ENCODE peak calls at places on chromosome 16, in seven cellular contexts. A, N, V, H, I, O and S are unnamed samples. For H3K36me3, the result is how much of the 10 kb centered on the place peaks cover.

GRCh38 chr16:54538241-54538640 is 251.7 kb upstream of the IRX3 start:
- DNase-seq in A (no peak), N (no peak), V (no peak), H (no peak), I (no peak), O (peak), S (no peak)

GRCh38 chr16:50394215-50394802 is 25.5 kb upstream of the BRD7 start:
- DNase-seq in A (no peak), N (no peak), V (no peak), H (no peak), I (no peak), O (no peak), S (no peak)

GRCh38 chr16:65532846-65533245 is 411.0 kb upstream of the CDH11 start:
- DNase-seq in A (no peak), N (no peak), V (no peak), H (no peak), I (no peak), O (no peak), S (no peak)

GRCh38 chr16:83374951-83375350 is 432.8 kb upstream of the HSBP1 start:
- DNase-seq in A (no peak), N (no peak), V (no peak), H (no peak), I (no peak), O (no peak), S (no peak)

GRCh38 chr16:89922477-89922883 is 662 bp upstream of the TUBB3 start:
- DNase-seq in A (peak), N (peak), V (peak), H (peak), I (peak), O (peak), S (peak)

GRCh38 chr16:87496101-87496801 is 3.4 kb upstream of the ZCCHC14 start:
- DNase-seq in A (no peak), N (no peak), V (no peak), H (no peak), I (no peak), O (no peak), S (no peak)

GRCh38 chr16:11602321-11602720 is 15.6 kb upstream of the LITAF start:
- DNase-seq in A (no peak), N (no peak), V (no peak), H (no peak), I (no peak), O (no peak), S (no peak)

GRCh38 chr16:77807-78443 is at the start of gene MPG:
- DNase-seq in A (peak), N (peak), V (peak), H (peak), I (peak), O (peak), S (peak)

GRCh38 chr16:4415538-4416199 is 727 bp downstream of the CORO7 start:
- DNase-seq in A (peak), N (no peak), V (no peak), H (no peak), I (peak), O (peak), S (no peak)

GRCh38 chr16:84631882-84632281 is 14.0 kb upstream of the COTL1 start:
- DNase-seq in A (no peak), N (no peak), V (no peak), H (no peak), I (no peak), O (no peak), S (no peak)

GRCh38 chr16:50547340-50547865 is 793 bp upstream of the NKD1 start:
- DNase-seq in A (peak), N (no peak), V (no peak), H (no peak), I (peak), O (peak), S (no peak)

GRCh38 chr16:27780468-27781194 is 230.7 kb downstream of the KATNIP start:
- DNase-seq in A (no peak), N (no peak), V (no peak), H (no peak), I (no peak), O (no peak), S (no peak)

GRCh38 chr16:67993207-67994036 is 5.9 kb downstream of the DPEP2 start:
- DNase-seq in A (peak), N (peak), V (peak), H (peak), I (peak), O (peak), S (peak)

GRCh38 chr16:83808573-83809014 is 816 bp downstream of the HSBP1 start:
- DNase-seq in A (no peak), N (no peak), V (no peak), H (no peak), I (no peak), O (no peak), S (no peak)

GRCh38 chr16:68873635-68874471 is 30.5 kb downstream of the TANGO6 start:
- DNase-seq in A (no peak), N (no peak), V (no peak), H (no peak), I (no peak), O (peak), S (no peak)

GRCh38 chr16:11188801-11189740 is 66.9 kb downstream of the SOCS1 start:
- DNase-seq in A (no peak), N (no peak), V (no peak), H (no peak), I (no peak), O (no peak), S (peak)

GRCh38 chr16:69123894-69124293 is 8.5 kb downstream of the CHTF8 start:
- DNase-seq in A (peak), N (peak), V (peak), H (peak), I (peak), O (peak), S (peak)

GRCh38 chr16:84933774-84934571 is 77.4 kb downstream of the ZDHHC7 start:
- DNase-seq in A (no peak), N (peak), V (no peak), H (peak), I (peak), O (no peak), S (no peak)

GRCh38 chr16:28823291-28823718 is 506 bp downstream of the ATXN2L start:
- DNase-seq in A (peak), N (no peak), V (no peak), H (no peak), I (peak), O (peak), S (no peak)

GRCh38 chr16:68636064-68636551 is 9.0 kb upstream of the CDH3 start:
- DNase-seq in A (no peak), N (no peak), V (peak), H (no peak), I (no peak), O (no peak), S (peak)

GRCh38 chr16:68711421-68712139 is 25.5 kb upstream of the CDH1 start:
- DNase-seq in A (no peak), N (no peak), V (no peak), H (no peak), I (no peak), O (no peak), S (no peak)

GRCh38 chr16:50210266-50211038 is 55.9 kb upstream of the ADCY7 start:
- DNase-seq in A (peak), N (peak), V (peak), H (peak), I (peak), O (peak), S (peak)

GRCh38 chr16:75354170-75354569 is 79.1 kb downstream of the CFDP1 start:
- DNase-seq in A (no peak), N (no peak), V (no peak), H (no peak), I (no peak), O (no peak), S (no peak)

GRCh38 chr16:84597518-84598390 is 20.1 kb downstream of the COTL1 start:
- DNase-seq in A (no peak), N (peak), V (no peak), H (no peak), I (no peak), O (no peak), S (no peak)

GRCh38 chr16:30903596-30903995 is 7.2 kb downstream of the CTF1 start:
- DNase-seq in A (no peak), N (no peak), V (no peak), H (peak), I (peak), O (no peak), S (no peak)

GRCh38 chr16:87333581-87334331 is 16.6 kb upstream of the C16orf95 start:
- DNase-seq in A (no peak), N (no peak), V (no peak), H (no peak), I (no peak), O (no peak), S (no peak)

GRCh38 chr16:50038756-50039529 is 13.9 kb downstream of the CNEP1R1 start:
- DNase-seq in A (no peak), N (no peak), V (no peak), H (peak), I (peak), O (no peak), S (no peak)

GRCh38 chr16:85211247-85211910 is 99.1 kb upstream of the CIBAR2 start:
- DNase-seq in A (no peak), N (peak), V (peak), H (no peak), I (no peak), O (no peak), S (no peak)

GRCh38 chr16:67017810-67018488 is 11.0 kb upstream of the CBFB start:
- DNase-seq in A (peak), N (peak), V (peak), H (peak), I (peak), O (peak), S (peak)

GRCh38 chr16:85258616-85259015 is 146.3 kb upstream of the CIBAR2 start:
- DNase-seq in A (no peak), N (no peak), V (no peak), H (no peak), I (no peak), O (peak), S (no peak)

GRCh38 chr16:31711344-31711845 is 162.2 kb upstream of the ZNF267 start:
- DNase-seq in A (no peak), N (no peak), V (no peak), H (no peak), I (no peak), O (no peak), S (no peak)

GRCh38 chr16:73713817-73714495 is 582.7 kb upstream of the PSMD7 start:
- DNase-seq in A (peak), N (peak), V (no peak), H (peak), I (peak), O (peak), S (peak)

GRCh38 chr16:82232806-82233205 is 62.8 kb upstream of the MPHOSPH6 start:
- DNase-seq in A (no peak), N (no peak), V (no peak), H (no peak), I (no peak), O (no peak), S (peak)
- H3K36me3 ChIP-seq in A (under half), N (under half), V (under half), H (under half), I (under half), O (under half), S (under half)

DNA sequence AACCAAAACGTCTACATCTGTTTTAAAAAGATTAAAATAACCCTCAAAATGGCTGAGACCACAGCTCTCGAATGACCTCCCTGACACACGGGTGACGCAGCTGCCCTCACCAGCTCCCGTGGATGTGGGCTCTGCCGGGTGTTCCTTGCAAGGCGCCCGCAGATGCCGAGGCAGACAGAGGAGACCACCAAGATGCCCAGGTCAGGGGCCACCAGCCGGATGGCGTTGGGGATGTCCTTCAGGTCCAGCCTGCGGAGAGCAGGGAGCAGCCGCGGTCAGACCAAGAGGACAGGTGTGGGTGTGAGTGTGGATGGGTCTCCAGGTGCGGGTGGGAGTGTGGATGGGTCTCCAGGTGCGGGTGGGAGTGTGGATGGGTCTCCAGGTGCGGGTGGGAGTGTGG is 35.1 kb downstream of the CTU2 start:
- DNase-seq in A (no peak), N (no peak), V (no peak), H (no peak), I (no peak), O (no peak), S (no peak)
- TF ChIP-seq CTCF in A (no peak), N (no peak), V (no peak), H (no peak), I (no peak), O (no peak), S (no peak)

GRCh38 chr16:56728027-56728426 is 1.9 kb upstream of the NUP93 start:
- DNase-seq in A (no peak), N (no peak), V (no peak), H (no peak), I (no peak), O (no peak), S (no peak)

GRCh38 chr16:56726283-56726682 is 3.6 kb upstream of the NUP93 start:
- DNase-seq in A (no peak), N (no peak), V (no peak), H (no peak), I (no peak), O (no peak), S (no peak)

GRCh38 chr16:56726926-56727325 is 3.0 kb upstream of the NUP93 start:
- DNase-seq in A (no peak), N (no peak), V (no peak), H (no peak), I (no peak), O (no peak), S (no peak)

GRCh38 chr16:56722200-56722842 is 7.6 kb upstream of the NUP93 start:
- DNase-seq in A (no peak), N (no peak), V (no peak), H (no peak), I (no peak), O (no peak), S (no peak)

GRCh38 chr16:56724191-56724590 is 5.7 kb upstream of the NUP93 start:
- DNase-seq in A (no peak), N (no peak), V (no peak), H (no peak), I (no peak), O (no peak), S (no peak)
- H3K4me3 ChIP-seq in A (no peak), N (no peak), V (no peak), H (no peak), I (no peak), O (no peak), S (no peak)

GRCh38 chr16:52512297-52512987 is 34.5 kb downstream of the TOX3 start:
- DNase-seq in A (no peak), N (no peak), V (no peak), H (no peak), I (no peak), O (peak), S (no peak)

GRCh38 chr16:52518884-52519283 is 28.1 kb downstream of the TOX3 start:
- DNase-seq in A (no peak), N (no peak), V (no peak), H (no peak), I (no peak), O (no peak), S (no peak)

DNA sequence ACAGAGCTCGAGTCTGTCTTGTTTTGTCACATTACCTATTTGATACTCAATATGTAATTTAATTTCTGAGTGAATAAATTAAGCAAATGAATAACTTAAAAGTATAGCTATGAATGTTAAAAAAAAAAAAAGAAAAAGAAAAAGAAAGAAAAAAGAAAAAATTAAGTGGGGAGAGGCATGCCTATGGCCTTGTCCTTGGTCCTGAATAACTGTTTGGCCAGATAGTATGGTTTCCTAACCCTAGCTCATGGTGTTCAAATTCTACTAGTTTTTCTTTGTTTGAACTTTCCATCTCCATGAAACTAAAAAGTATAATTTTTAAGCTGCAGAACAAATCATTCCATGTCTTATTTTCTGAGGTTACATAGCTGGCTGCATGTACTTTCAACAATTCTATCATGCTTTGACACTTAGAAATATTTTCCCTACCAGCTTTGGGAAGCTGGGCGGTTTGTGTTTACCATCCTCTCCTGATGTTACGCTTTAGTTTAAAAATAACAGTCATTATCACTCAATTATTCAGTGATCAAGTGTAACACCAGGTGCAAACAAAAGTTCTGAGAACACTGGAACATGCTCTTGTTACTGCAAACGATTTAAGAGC is 31.8 kb downstream of the TOX3 start:
- DNase-seq in A (peak), N (no peak), V (no peak), H (no peak), I (no peak), O (peak), S (no peak)
- H3K36me3 ChIP-seq in A (under half), N (under half), V (under half), H (under half), I (under half), O (under half), S (under half)

DNA sequence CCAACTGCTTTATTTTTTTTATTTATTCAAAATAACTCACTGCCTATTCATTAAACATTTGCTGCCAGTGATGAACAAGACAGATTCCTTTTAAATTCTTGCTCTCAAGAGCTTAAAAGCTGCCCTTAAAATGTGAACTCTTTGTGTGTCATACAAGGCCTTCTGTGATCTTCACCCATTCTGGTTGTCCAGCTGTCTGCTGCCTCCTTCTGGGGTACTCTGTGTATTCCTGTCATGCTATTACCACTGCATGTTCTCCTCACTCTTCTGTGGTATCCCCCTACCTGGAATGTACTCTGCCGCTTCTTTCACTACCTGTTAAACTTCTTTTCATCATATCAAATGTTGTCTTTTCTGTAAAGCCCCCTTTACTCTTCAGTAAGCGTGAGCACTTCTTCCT is 165.8 kb downstream of the CHD9 start:
- DNase-seq in A (peak), N (no peak), V (peak), H (peak), I (peak), O (peak), S (no peak)
- TF ChIP-seq CTCF in A (peak), N (peak), V (peak), H (peak), I (peak), O (peak), S (no peak)

GRCh38 chr16:17018715-17019014 is 452.1 kb downstream of the XYLT1 start:
- DNase-seq in A (no peak), N (no peak), V (no peak), H (no peak), I (no peak), O (no peak), S (no peak)

GRCh38 chr16:17014484-17015121 is 456.2 kb downstream of the XYLT1 start:
- DNase-seq in A (no peak), N (no peak), V (no peak), H (no peak), I (no peak), O (no peak), S (no peak)

GRCh38 chr16:17019366-17019765 is 451.4 kb downstream of the XYLT1 start:
- DNase-seq in A (no peak), N (no peak), V (no peak), H (no peak), I (no peak), O (no peak), S (no peak)

GRCh38 chr16:17015702-17016101 is 455.1 kb downstream of the XYLT1 start:
- DNase-seq in A (no peak), N (no peak), V (no peak), H (no peak), I (no peak), O (no peak), S (no peak)

GRCh38 chr16:17017442-17017841 is 453.3 kb downstream of the XYLT1 start:
- DNase-seq in A (no peak), N (no peak), V (no peak), H (no peak), I (no peak), O (no peak), S (no peak)
- H3K4me3 ChIP-seq in A (no peak), N (no peak), V (no peak), H (no peak), I (no peak), O (no peak), S (no peak)

DNA sequence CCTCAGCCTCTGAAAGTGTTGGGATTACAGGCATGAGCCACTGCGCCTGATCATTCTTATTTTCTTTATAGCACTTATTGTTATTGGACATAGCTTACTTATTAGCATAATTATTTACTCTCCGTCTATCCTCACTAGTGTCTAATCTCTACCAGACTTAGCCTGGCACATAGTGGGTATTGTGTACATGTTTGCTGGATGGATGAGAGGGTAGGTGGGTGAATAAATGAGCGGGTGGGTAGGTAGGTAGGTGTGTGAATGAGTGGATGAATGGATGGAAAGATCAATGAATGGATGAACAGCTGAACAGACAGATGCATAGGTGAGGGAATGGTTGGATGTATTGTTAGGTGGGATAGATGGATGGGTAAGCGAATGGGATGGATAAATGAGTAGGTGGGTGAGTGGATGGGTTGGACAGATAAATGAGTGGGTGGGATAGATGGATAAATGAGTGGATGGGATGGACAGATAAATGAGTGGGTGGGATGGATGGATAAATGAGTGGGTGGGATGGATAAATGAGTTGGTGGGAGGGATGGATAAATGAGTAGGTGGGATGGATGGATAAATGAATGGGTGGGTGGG is 51.9 kb downstream of the ABCC6 start:
- DNase-seq in A (no peak), N (no peak), V (no peak), H (no peak), I (no peak), O (no peak), S (no peak)
- H3K36me3 ChIP-seq in A (under half), N (under half), V (under half), H (under half), I (under half), O (under half), S (under half)